ENCODE peak calls at places on chromosome 14, in ten cellular contexts. One of them, this sample, is unnamed.

GRCh38 chr14:104593241-104593701 is 11.3 kb downstream of the TMEM179 start:
- DNase-seq in EH: no peak
- DNase-seq in Caco-2: no peak
- DNase-seq in GM20000: no peak
- DNase-seq in stimulated activated CD8-positive, alpha-beta memory T cell treated with anti-CD3 and anti-CD28 coated beads, Interleukin-15, amount 100 ng/mL, for 1 hour: no peak
- DNase-seq in AG20443: no peak
- DNase-seq in tibial artery: no peak
- DNase-seq in MCF 10A: no peak
- DNase-seq in fibroblast of villous mesenchyme: no peak
- DNase-seq in progenitor cell of endocrine pancreas: no peak
- DNase-seq in this sample: no peak

GRCh38 chr14:68772761-68773381 is 20.0 kb downstream of the ZFP36L1 start:
- DNase-seq in tibial artery: peak
- DNase-seq in AG20443: no peak
- DNase-seq in progenitor cell of endocrine pancreas: no peak
- DNase-seq in Caco-2: no peak
- DNase-seq in stimulated activated CD8-positive, alpha-beta memory T cell treated with anti-CD3 and anti-CD28 coated beads, Interleukin-15, amount 100 ng/mL, for 1 hour: no peak
- DNase-seq in fibroblast of villous mesenchyme: no peak
- DNase-seq in GM20000: no peak
- DNase-seq in MCF 10A: no peak
- DNase-seq in EH: no peak
- DNase-seq in this sample: no peak

GRCh38 chr14:51630987-51631386 is 20.7 kb upstream of the FRMD6 start:
- DNase-seq in GM20000: no peak
- DNase-seq in Caco-2: no peak
- DNase-seq in MCF 10A: no peak
- DNase-seq in stimulated activated CD8-positive, alpha-beta memory T cell treated with anti-CD3 and anti-CD28 coated beads, Interleukin-15, amount 100 ng/mL, for 1 hour: no peak
- DNase-seq in fibroblast of villous mesenchyme: peak
- DNase-seq in AG20443: no peak
- DNase-seq in tibial artery: no peak
- DNase-seq in EH: no peak
- DNase-seq in progenitor cell of endocrine pancreas: no peak
- DNase-seq in this sample: no peak

GRCh38 chr14:73696466-73697390 is 17.5 kb downstream of the PNMA1 start:
- DNase-seq in MCF 10A: peak
- DNase-seq in progenitor cell of endocrine pancreas: no peak
- DNase-seq in GM20000: peak
- DNase-seq in AG20443: peak
- DNase-seq in fibroblast of villous mesenchyme: peak
- DNase-seq in tibial artery: no peak
- DNase-seq in EH: peak
- DNase-seq in Caco-2: no peak
- DNase-seq in stimulated activated CD8-positive, alpha-beta memory T cell treated with anti-CD3 and anti-CD28 coated beads, Interleukin-15, amount 100 ng/mL, for 1 hour: no peak
- DNase-seq in this sample: no peak

GRCh38 chr14:52079239-52079956 is 10.5 kb upstream of the NID2 start:
- DNase-seq in fibroblast of villous mesenchyme: peak
- DNase-seq in GM20000: no peak
- DNase-seq in progenitor cell of endocrine pancreas: no peak
- DNase-seq in MCF 10A: no peak
- DNase-seq in AG20443: no peak
- DNase-seq in EH: peak
- DNase-seq in tibial artery: no peak
- DNase-seq in stimulated activated CD8-positive, alpha-beta memory T cell treated with anti-CD3 and anti-CD28 coated beads, Interleukin-15, amount 100 ng/mL, for 1 hour: no peak
- DNase-seq in Caco-2: peak
- DNase-seq in this sample: no peak

GRCh38 chr14:70897475-70897874 is 9.8 kb upstream of the PCNX1 start:
- DNase-seq in Caco-2: no peak
- DNase-seq in MCF 10A: no peak
- DNase-seq in fibroblast of villous mesenchyme: peak
- DNase-seq in AG20443: peak
- DNase-seq in stimulated activated CD8-positive, alpha-beta memory T cell treated with anti-CD3 and anti-CD28 coated beads, Interleukin-15, amount 100 ng/mL, for 1 hour: no peak
- DNase-seq in tibial artery: no peak
- DNase-seq in EH: peak
- DNase-seq in progenitor cell of endocrine pancreas: no peak
- DNase-seq in GM20000: no peak
- DNase-seq in this sample: no peak

GRCh38 chr14:104110491-104111209 is 25.1 kb downstream of the ASPG start:
- DNase-seq in AG20443: no peak
- DNase-seq in GM20000: no peak
- DNase-seq in Caco-2: no peak
- DNase-seq in progenitor cell of endocrine pancreas: no peak
- DNase-seq in stimulated activated CD8-positive, alpha-beta memory T cell treated with anti-CD3 and anti-CD28 coated beads, Interleukin-15, amount 100 ng/mL, for 1 hour: no peak
- DNase-seq in MCF 10A: no peak
- DNase-seq in fibroblast of villous mesenchyme: no peak
- DNase-seq in tibial artery: no peak
- DNase-seq in EH: no peak
- DNase-seq in this sample: no peak

GRCh38 chr14:94367347-94367746 is 21.1 kb downstream of the SERPINA1 start:
- DNase-seq in GM20000: no peak
- DNase-seq in MCF 10A: no peak
- DNase-seq in AG20443: no peak
- DNase-seq in Caco-2: no peak
- DNase-seq in stimulated activated CD8-positive, alpha-beta memory T cell treated with anti-CD3 and anti-CD28 coated beads, Interleukin-15, amount 100 ng/mL, for 1 hour: no peak
- DNase-seq in tibial artery: no peak
- DNase-seq in EH: no peak
- DNase-seq in progenitor cell of endocrine pancreas: no peak
- DNase-seq in fibroblast of villous mesenchyme: no peak
- DNase-seq in this sample: no peak

GRCh38 chr14:97311411-97311810 is 514.2 kb downstream of the VRK1 start:
- DNase-seq in tibial artery: no peak
- DNase-seq in Caco-2: no peak
- DNase-seq in GM20000: no peak
- DNase-seq in EH: no peak
- DNase-seq in fibroblast of villous mesenchyme: no peak
- DNase-seq in MCF 10A: no peak
- DNase-seq in stimulated activated CD8-positive, alpha-beta memory T cell treated with anti-CD3 and anti-CD28 coated beads, Interleukin-15, amount 100 ng/mL, for 1 hour: no peak
- DNase-seq in progenitor cell of endocrine pancreas: no peak
- DNase-seq in AG20443: no peak
- DNase-seq in this sample: no peak

GRCh38 chr14:50892255-50892654 is 20.4 kb downstream of the ABHD12B start:
- DNase-seq in stimulated activated CD8-positive, alpha-beta memory T cell treated with anti-CD3 and anti-CD28 coated beads, Interleukin-15, amount 100 ng/mL, for 1 hour: no peak
- DNase-seq in MCF 10A: no peak
- DNase-seq in GM20000: no peak
- DNase-seq in tibial artery: no peak
- DNase-seq in EH: no peak
- DNase-seq in Caco-2: no peak
- DNase-seq in AG20443: no peak
- DNase-seq in fibroblast of villous mesenchyme: no peak
- DNase-seq in progenitor cell of endocrine pancreas: no peak
- DNase-seq in this sample: no peak

GRCh38 chr14:100994082-100994481 is 90.6 kb upstream of the RTL1 start:
- DNase-seq in tibial artery: no peak
- DNase-seq in progenitor cell of endocrine pancreas: no peak
- DNase-seq in AG20443: peak
- DNase-seq in EH: peak
- DNase-seq in Caco-2: no peak
- DNase-seq in GM20000: no peak
- DNase-seq in stimulated activated CD8-positive, alpha-beta memory T cell treated with anti-CD3 and anti-CD28 coated beads, Interleukin-15, amount 100 ng/mL, for 1 hour: no peak
- DNase-seq in MCF 10A: peak
- DNase-seq in fibroblast of villous mesenchyme: peak
- DNase-seq in this sample: no peak

GRCh38 chr14:56975521-56975920 is 165.2 kb upstream of the OTX2 start:
- DNase-seq in EH: no peak
- DNase-seq in tibial artery: no peak
- DNase-seq in Caco-2: no peak
- DNase-seq in fibroblast of villous mesenchyme: no peak
- DNase-seq in progenitor cell of endocrine pancreas: no peak
- DNase-seq in stimulated activated CD8-positive, alpha-beta memory T cell treated with anti-CD3 and anti-CD28 coated beads, Interleukin-15, amount 100 ng/mL, for 1 hour: no peak
- DNase-seq in MCF 10A: peak
- DNase-seq in AG20443: no peak
- DNase-seq in GM20000: no peak
- DNase-seq in this sample: no peak

GRCh38 chr14:80152166-80152565 is 59.1 kb downstream of the DIO2 start:
- DNase-seq in MCF 10A: no peak
- DNase-seq in AG20443: no peak
- DNase-seq in stimulated activated CD8-positive, alpha-beta memory T cell treated with anti-CD3 and anti-CD28 coated beads, Interleukin-15, amount 100 ng/mL, for 1 hour: no peak
- DNase-seq in Caco-2: no peak
- DNase-seq in tibial artery: no peak
- DNase-seq in GM20000: no peak
- DNase-seq in EH: no peak
- DNase-seq in fibroblast of villous mesenchyme: no peak
- DNase-seq in progenitor cell of endocrine pancreas: no peak
- DNase-seq in this sample: no peak

This sample was measured in D721Med.